ENCODE peak calls at places on chromosome 12, in four cellular contexts. R is left cardiac atrium, Q is left lung, B is GM12892. E is an unnamed sample.
A peak's percentile ranks its signal among the peaks of the same experiment; 100 is the strongest.

GRCh38 chr12:3035171-3035570 is 42.0 kb upstream of the TSPAN9 start:
- DNase-seq in R (no peak), Q (no peak), B (no peak), E (no peak)

GRCh38 chr12:47636908-47637780 is 68.7 kb downstream of the RPAP3 start:
- DNase-seq in Q (peak; percentile 43), R (peak; percentile 29), B (no peak), E (peak; percentile 12)

GRCh38 chr12:90149453-90149852 is 440.8 kb upstream of the ATP2B1 start:
- DNase-seq in Q (no peak), B (no peak), R (no peak), E (no peak)

GRCh38 chr12:103800252-103800771 is 40.7 kb downstream of the NT5DC3 start:
- DNase-seq in B (no peak), Q (peak; percentile 45), R (peak; percentile 69), E (peak; percentile 79)

GRCh38 chr12:28180791-28181190 is 9.5 kb upstream of the CCDC91 start:
- DNase-seq in B (no peak), Q (no peak), R (no peak), E (no peak)

GRCh38 chr12:6333566-6333965 is 8.3 kb downstream of the TNFRSF1A start:
- DNase-seq in R (no peak), Q (no peak), B (no peak), E (no peak)

GRCh38 chr12:121167232-121167820 is 34.6 kb downstream of the P2RX7 start:
- DNase-seq in B (no peak), Q (peak; percentile 53), R (no peak), E (no peak)

GRCh38 chr12:114636723-114637480 is 47.1 kb downstream of the TBX3 start:
- DNase-seq in R (no peak), Q (no peak), B (no peak), E (no peak)

GRCh38 chr12:68094645-68095395 is 64.7 kb downstream of the IFNG start:
- DNase-seq in Q (no peak), B (no peak), R (no peak), E (no peak)

GRCh38 chr12:106139422-106140141 is 828 bp upstream of the NUAK1 start:
- DNase-seq in B (no peak), R (peak; percentile 85), Q (peak; percentile 76), E (peak; percentile 94)

GRCh38 chr12:21774358-21775129 is at the start of gene KCNJ8:
- DNase-seq in B (no peak), Q (peak; percentile 88), R (peak; percentile 89), E (peak; percentile 76)

GRCh38 chr12:12671850-12672660 is 23.9 kb downstream of the GPR19 start:
- DNase-seq in R (no peak), Q (no peak), B (no peak), E (no peak)

GRCh38 chr12:79891506-79892162 is 43.3 kb downstream of the PPP1R12A start:
- DNase-seq in B (no peak), R (no peak), Q (no peak), E (no peak)

GRCh38 chr12:56099787-56100186 is 4.6 kb upstream of the PA2G4 start:
- DNase-seq in Q (no peak), R (no peak), B (no peak), E (no peak)

GRCh38 chr12:28958553-28959195 is 190.4 kb upstream of the FAR2 start:
- DNase-seq in R (no peak), B (no peak), Q (no peak), E (no peak)

GRCh38 chr12:88083634-88084033 is 54.4 kb upstream of the C12orf50 start:
- DNase-seq in Q (no peak), B (no peak), R (no peak), E (no peak)

GRCh38 chr12:128947199-128947598 is 93.9 kb downstream of the GLT1D1 start:
- DNase-seq in Q (no peak), B (no peak), R (no peak), E (no peak)

GRCh38 chr12:34297126-34297789 is 275.0 kb downstream of the ALG10 start:
- DNase-seq in R (peak; percentile 4), Q (no peak), B (no peak), E (peak; percentile 19)

GRCh38 chr12:120489018-120489417 is 6.9 kb upstream of the DYNLL1 start:
- DNase-seq in B (no peak), Q (no peak), R (no peak), E (no peak)

GRCh38 chr12:20011200-20011599 is 357.1 kb upstream of the PDE3A start:
- DNase-seq in Q (peak; percentile 36), R (no peak), B (no peak), E (no peak)

GRCh38 chr12:29763301-29763683 is 20.4 kb downstream of the TMTC1 start:
- DNase-seq in Q (no peak), B (no peak), R (no peak), E (no peak)

GRCh38 chr12:95625012-95625411 is 73.7 kb upstream of the USP44 start:
- DNase-seq in R (no peak), B (no peak), Q (no peak), E (no peak)

GRCh38 chr12:122265433-122265832 is 861 bp downstream of the VPS33A start:
- DNase-seq in R (no peak), Q (no peak), B (no peak), E (no peak)

GRCh38 chr12:26370098-26370497 is 174.7 kb downstream of the SSPN start:
- DNase-seq in B (no peak), Q (no peak), R (no peak), E (no peak)

GRCh38 chr12:75315518-75315917 is 14.6 kb downstream of the CAPS2 start:
- DNase-seq in Q (no peak), B (no peak), R (no peak), E (no peak)

GRCh38 chr12:114448618-114448933 is 42.6 kb upstream of the TBX5 start:
- DNase-seq in B (no peak), Q (no peak), R (peak; percentile 74), E (no peak)

GRCh38 chr12:6533653-6534157 is 612 bp upstream of the GAPDH start:
- DNase-seq in B (peak; percentile 71), Q (peak; percentile 80), R (peak; percentile 77), E (peak; percentile 81)

GRCh38 chr12:39372929-39373328 is 70.0 kb downstream of the KIF21A start:
- DNase-seq in B (no peak), R (no peak), Q (no peak), E (no peak)

GRCh38 chr12:53235164-53235563 is 3.2 kb upstream of the RARG start:
- DNase-seq in R (no peak), B (no peak), Q (no peak), E (no peak)

GRCh38 chr12:64665506-64665905 is 55.2 kb downstream of the RASSF3 start:
- DNase-seq in Q (no peak), B (no peak), R (no peak), E (no peak)

GRCh38 chr12:78530065-78530765 is 334.4 kb upstream of the SYT1 start:
- DNase-seq in R (no peak), Q (no peak), B (no peak), E (no peak)

GRCh38 chr12:75366629-75367028 is 24.3 kb upstream of the GLIPR1L2 start:
- DNase-seq in R (no peak), Q (no peak), B (no peak), E (no peak)

E was measured in psoas muscle.